ENCODE peak calls at places on chromosomes 16 and 17, in seven cellular contexts. G, S, Q, K, F, V and N are unnamed samples.

GRCh38 chr17:80457236-80457856 is 19.1 kb downstream of the NPTX1 start:
- DNase-seq in S (no peak), K (no peak), G (no peak), F (no peak), Q (no peak), V (no peak), N (no peak)

GRCh38 chr17:48241131-48241591 is 133.6 kb downstream of the SNX11 start:
- DNase-seq in G (no peak), K (peak), Q (no peak), F (no peak), V (peak), S (no peak), N (no peak)

GRCh38 chr17:12053552-12053951 is 32.9 kb downstream of the MAP2K4 start:
- DNase-seq in S (no peak), V (no peak), F (no peak), K (no peak), Q (no peak), G (no peak), N (no peak)

GRCh38 chr16:25253322-25253721 is 4.3 kb downstream of the ZKSCAN2 start:
- DNase-seq in F (no peak), G (no peak), K (no peak), S (no peak), V (no peak), Q (no peak), N (no peak)

GRCh38 chr17:41800601-41801373 is 11.0 kb downstream of the P3H4 start:
- DNase-seq in F (peak), Q (peak), K (no peak), V (no peak), G (no peak), S (no peak), N (no peak)

GRCh38 chr16:88810166-88810867 is 1.4 kb downstream of the APRT start:
- DNase-seq in Q (no peak), K (no peak), F (peak), V (no peak), S (no peak), G (no peak), N (no peak)

GRCh38 chr17:63439682-63440081 is 6.4 kb downstream of the CYB561 start:
- DNase-seq in Q (no peak), K (no peak), V (peak), G (no peak), S (no peak), F (no peak), N (no peak)

GRCh38 chr17:20230924-20231323 is 221.8 kb downstream of the SPECC1 start:
- DNase-seq in S (no peak), F (no peak), G (no peak), V (no peak), Q (no peak), K (no peak), N (no peak)

GRCh38 chr16:71360378-71360777 is 1.9 kb downstream of the CALB2 start:
- DNase-seq in V (no peak), K (no peak), Q (no peak), S (no peak), F (no peak), G (peak), N (no peak)

GRCh38 chr16:69829338-69829737 is 67.2 kb downstream of the WWP2 start:
- DNase-seq in Q (no peak), S (no peak), V (no peak), K (no peak), G (no peak), F (no peak), N (no peak)

GRCh38 chr16:69833357-69833781 is 71.2 kb downstream of the WWP2 start:
- DNase-seq in K (no peak), V (no peak), F (no peak), Q (no peak), G (no peak), S (no peak), N (no peak)

GRCh38 chr16:69830146-69830533 is 68.0 kb downstream of the WWP2 start:
- DNase-seq in S (no peak), Q (no peak), K (no peak), F (no peak), V (no peak), G (no peak), N (no peak)

GRCh38 chr16:69830534-69831211 is 68.5 kb downstream of the WWP2 start:
- DNase-seq in Q (peak), G (no peak), S (no peak), F (no peak), K (no peak), V (no peak), N (no peak)

GRCh38 chr16:69831212-69832123 is 69.3 kb downstream of the WWP2 start:
- DNase-seq in G (no peak), S (no peak), V (no peak), Q (no peak), F (no peak), K (no peak), N (no peak)
- H3K4me3 ChIP-seq in G (no peak), S (no peak), V (no peak), Q (no peak), F (no peak), K (no peak), N (no peak)

GRCh38 chr17:40702271-40702670 is 1.3 kb downstream of the KRT24 start:
- DNase-seq in K (no peak), F (no peak), V (no peak), S (no peak), Q (no peak), G (no peak), N (no peak)

GRCh38 chr17:40703652-40704051 is at the start of gene KRT24:
- DNase-seq in K (no peak), G (no peak), S (no peak), Q (no peak), V (no peak), F (no peak), N (no peak)

GRCh38 chr17:40705567-40705966 is 2.0 kb upstream of the KRT24 start:
- DNase-seq in F (no peak), G (no peak), S (no peak), K (no peak), V (no peak), Q (no peak), N (no peak)

DNA sequence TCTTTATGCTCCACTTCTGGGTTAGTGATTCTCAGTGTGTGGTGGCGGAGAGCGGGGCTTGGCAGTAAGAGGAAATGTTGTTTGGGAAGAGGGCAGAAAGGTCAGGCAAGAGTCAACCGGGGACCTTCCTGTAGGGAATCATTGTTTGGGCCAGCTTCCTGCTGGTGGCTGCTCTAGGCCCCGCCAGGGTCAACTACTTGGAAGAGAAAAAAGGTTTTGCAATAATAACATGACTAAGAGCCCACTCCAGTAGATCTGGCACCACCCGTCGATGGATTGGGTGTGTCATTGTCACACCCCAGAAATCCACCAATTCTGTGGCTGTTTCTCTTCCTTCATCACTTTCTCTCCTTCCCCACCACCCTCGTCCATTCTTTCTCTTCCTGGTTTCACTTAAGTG is 4.2 kb upstream of the KRT24 start:
- DNase-seq in F (no peak), K (peak), G (no peak), S (no peak), V (peak), Q (no peak), N (no peak)
- TF ChIP-seq POLR2A in F (no peak), K (no peak), G (no peak), S (no peak), V (no peak), Q (no peak), N (no peak)

DNA sequence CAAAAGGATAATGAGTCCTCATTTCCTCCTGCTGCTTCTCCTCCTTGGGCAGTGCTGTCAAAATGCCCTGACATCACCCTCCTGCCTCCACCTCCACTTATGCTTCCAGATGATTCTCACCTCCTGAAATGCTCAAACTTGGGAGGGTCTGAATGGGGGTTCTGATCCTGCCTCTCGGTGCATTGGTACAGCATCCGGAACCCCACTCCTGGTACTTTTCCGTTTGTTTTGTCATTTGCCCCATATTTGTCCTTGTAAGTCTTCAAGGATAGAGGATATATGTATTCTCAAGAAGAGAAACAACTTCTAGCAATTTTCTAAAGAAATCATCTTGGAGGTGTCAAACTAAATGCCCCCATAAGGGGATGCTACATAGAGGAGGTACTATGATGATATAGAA is 148.3 kb downstream of the SHISA9 start:
- DNase-seq in Q (no peak), V (no peak), K (no peak), F (no peak), G (no peak), S (no peak), N (no peak)
- H3K4me3 ChIP-seq in Q (no peak), V (no peak), K (no peak), F (no peak), G (no peak), S (no peak), N (no peak)

GRCh38 chr17:39730095-39730921 is at the start of gene MIEN1:
- DNase-seq in V (peak), K (peak), F (peak), G (peak), S (peak), Q (peak), N (peak)
- TF ChIP-seq POLR2A in V (peak), K (peak), F (peak), G (no peak), S (peak), Q (no peak), N (peak)

GRCh38 chr17:8081876-8082275 is 5.6 kb downstream of the ALOX12B start:
- DNase-seq in S (no peak), Q (no peak), G (no peak), V (no peak), F (no peak), K (no peak), N (peak)

GRCh38 chr17:8080799-8081219 is 6.7 kb downstream of the ALOX12B start:
- DNase-seq in F (peak), Q (no peak), V (no peak), G (no peak), S (no peak), K (no peak), N (peak)

GRCh38 chr17:8079291-8080207 is 8.0 kb downstream of the ALOX12B start:
- DNase-seq in K (peak), V (peak), F (peak), S (peak), Q (peak), G (peak), N (peak)

GRCh38 chr17:8082312-8082711 is 5.2 kb downstream of the ALOX12B start:
- DNase-seq in F (no peak), G (no peak), V (no peak), Q (no peak), S (no peak), K (no peak), N (peak)

GRCh38 chr17:8080208-8080798 is 7.2 kb downstream of the ALOX12B start:
- DNase-seq in G (no peak), K (no peak), Q (no peak), S (no peak), F (no peak), V (no peak), N (peak)
- H3K4me3 ChIP-seq in G (peak), K (peak), Q (peak), S (no peak), F (no peak), V (peak), N (peak)

DNA sequence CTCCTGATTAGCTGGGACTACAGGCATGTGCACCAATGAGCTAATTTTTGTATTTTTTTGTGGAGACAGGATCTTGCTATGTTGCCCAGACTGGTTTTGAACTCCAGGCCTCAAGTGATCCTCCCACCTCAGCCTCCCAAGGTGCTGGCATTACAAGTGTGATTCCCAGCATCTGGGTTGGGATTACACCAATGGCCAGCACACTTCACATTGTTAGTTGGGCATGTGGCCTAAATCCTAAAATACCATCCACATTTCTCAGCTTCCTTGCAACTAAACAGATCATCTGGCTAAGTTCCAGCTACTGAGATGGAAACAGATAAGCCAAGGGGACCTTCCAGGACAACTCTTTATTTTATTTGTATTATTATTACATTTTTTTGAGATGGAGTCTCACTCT is 9.9 kb downstream of the RABEP2 start:
- DNase-seq in S (no peak), G (no peak), F (no peak), V (no peak), K (no peak), Q (no peak), N (no peak)
- TF ChIP-seq POLR2A in S (no peak), G (no peak), F (no peak), V (no peak), K (no peak), Q (no peak), N (no peak)

GRCh38 chr16:66886914-66887313 is 6.6 kb downstream of the PDP2 start:
- DNase-seq in S (no peak), Q (no peak), K (no peak), G (no peak), V (no peak), F (no peak), N (no peak)
- H3K4me3 ChIP-seq in S (no peak), Q (no peak), K (no peak), G (no peak), V (no peak), F (no peak), N (no peak)